ENCODE peak calls at places on chromosomes 12 and 14, in eight cellular contexts. E is fibroblast of lung, Z is IMR-90, J is mucosa of descending colon, W is Panc1, T is astrocyte of the spinal cord, N is lung, D is OCI-LY7. P is an unnamed sample.

GRCh38 chr12:71589478-71589881 is 74.2 kb downstream of the ZFC3H1 start:
- DNase-seq in T (peak; percentile 22), D (no peak), E (no peak), Z (peak; percentile 45), N (no peak), W (no peak), J (no peak), P (peak; percentile 43)

GRCh38 chr14:104602315-104602932 is 2.1 kb downstream of the TMEM179 start:
- DNase-seq in T (no peak), N (no peak), D (no peak), Z (no peak), E (no peak), J (no peak), W (no peak), P (no peak)

GRCh38 chr12:19130224-19131019 is 889 bp downstream of the PLEKHA5 start:
- DNase-seq in W (no peak), J (peak; percentile 48), N (no peak), Z (no peak), E (no peak), T (peak; percentile 45), D (no peak), P (peak; percentile 28)

GRCh38 chr14:95784137-95784536 is 70.2 kb upstream of the TCL1A start:
- DNase-seq in Z (peak; percentile 38), W (no peak), E (peak; percentile 12), J (peak; percentile 13), D (peak; percentile 55), N (no peak), T (peak; percentile 18), P (peak; percentile 40)

GRCh38 chr14:61476105-61476736 is 154.8 kb downstream of the PRKCH start:
- DNase-seq in J (no peak), W (no peak), D (peak; percentile 56), N (no peak), E (no peak), Z (no peak), T (no peak), P (no peak)

GRCh38 chr12:103996595-103996994 is 30.9 kb downstream of the TDG start:
- DNase-seq in Z (no peak), E (no peak), T (no peak), W (no peak), D (no peak), J (no peak), N (no peak), P (no peak)

GRCh38 chr12:53791735-53792326 is 40.1 kb upstream of the CISTR start:
- DNase-seq in D (peak; percentile 38), E (no peak), N (no peak), Z (no peak), J (peak; percentile 26), W (no peak), T (no peak), P (no peak)

GRCh38 chr14:74988993-74989392 is 13.7 kb upstream of the EIF2B2 start:
- DNase-seq in Z (no peak), N (no peak), D (no peak), J (no peak), T (no peak), W (no peak), E (no peak), P (no peak)

GRCh38 chr12:32053881-32054624 is 52.6 kb upstream of the BICD1 start:
- DNase-seq in N (no peak), D (no peak), J (no peak), T (no peak), Z (peak; percentile 40), W (no peak), E (no peak), P (peak; percentile 44)

DNA sequence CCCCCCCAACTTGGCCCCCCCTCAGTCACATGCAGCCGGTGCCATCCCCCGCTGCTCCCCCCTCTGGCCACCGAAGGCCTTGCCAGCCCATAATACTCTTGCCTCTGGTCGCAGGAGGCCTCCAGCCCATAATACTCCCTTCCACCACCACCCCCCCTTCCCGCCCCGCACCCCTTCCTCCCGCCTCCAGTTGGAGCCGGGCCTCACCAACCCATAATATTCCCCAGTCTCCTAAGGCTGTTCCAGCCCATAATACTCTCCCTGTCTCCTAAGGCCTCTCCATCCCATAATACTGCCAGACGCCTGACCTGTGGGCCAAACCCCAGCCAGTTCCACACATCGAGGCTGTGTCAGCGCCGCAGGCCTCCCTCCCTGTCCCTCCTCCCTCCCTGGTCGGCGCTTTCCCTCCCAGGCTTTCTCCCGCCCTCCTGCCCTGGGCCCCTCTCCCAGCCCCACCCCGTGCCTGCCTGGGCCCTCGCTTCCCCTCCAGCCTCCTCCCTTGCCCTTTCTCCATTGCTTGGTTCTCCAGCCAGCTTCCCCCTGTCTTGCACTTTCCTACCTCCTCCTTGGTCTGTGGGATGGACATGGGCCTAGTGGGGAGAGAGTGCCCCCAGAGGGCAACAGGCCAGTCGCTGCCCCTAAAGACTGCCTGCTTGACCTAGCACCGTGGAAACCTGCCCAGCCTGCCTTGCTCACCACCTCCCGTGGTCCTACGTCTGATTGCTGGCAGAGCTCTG is 6.8 kb upstream of the CHD4 start:
- DNase-seq in T (peak; percentile 98), W (no peak), D (peak; percentile 42), N (peak; percentile 86), Z (peak; percentile 99), J (peak; percentile 91), E (peak; percentile 100), P (peak; percentile 99)
- TF ChIP-seq CTCF in T (no peak), W (no peak), D (peak; percentile 48), N (no peak), Z (peak; percentile 8), J (no peak), E (no peak), P (peak; percentile 12)

DNA sequence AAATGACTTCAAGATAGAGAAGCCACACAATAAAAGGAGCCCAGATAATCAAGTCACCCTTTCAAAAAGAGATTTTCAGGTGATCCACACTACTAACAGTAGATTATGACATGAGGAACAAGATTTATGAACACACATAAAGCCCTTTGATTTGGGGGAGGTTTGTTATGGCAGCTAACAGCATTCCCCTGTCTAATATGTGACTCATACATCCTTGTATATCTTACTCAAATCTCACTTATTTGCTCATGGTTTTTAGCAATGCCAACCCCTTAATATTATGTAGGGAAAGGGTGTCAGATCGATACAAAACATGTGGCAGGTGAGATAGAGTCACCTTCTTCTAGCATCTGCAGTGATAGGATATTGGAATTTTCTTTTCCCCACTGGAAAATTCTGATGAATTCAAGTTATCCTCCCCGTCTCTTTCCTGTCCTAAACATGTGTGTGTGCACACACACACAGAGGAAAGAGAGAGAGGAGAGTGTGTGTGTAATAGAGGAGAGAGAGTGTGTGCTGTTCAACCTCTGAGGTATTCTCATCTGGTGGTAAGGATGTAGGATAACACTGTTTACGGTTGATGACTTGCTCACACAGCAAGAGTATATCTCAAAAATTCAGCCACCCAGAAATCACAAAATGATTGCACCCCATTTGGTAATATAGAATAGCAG is 319.9 kb downstream of the KCNC2 start:
- DNase-seq in T (peak; percentile 57), E (peak; percentile 50), Z (peak; percentile 62), J (no peak), D (no peak), W (no peak), N (no peak), P (peak; percentile 60)
- H3K4me3 ChIP-seq in T (no peak overlapping the region), E (no peak overlapping the region), Z (no peak overlapping the region), J (no peak overlapping the region), D (no peak overlapping the region), W (no peak overlapping the region), N (no peak overlapping the region), P (no peak overlapping the region)

DNA sequence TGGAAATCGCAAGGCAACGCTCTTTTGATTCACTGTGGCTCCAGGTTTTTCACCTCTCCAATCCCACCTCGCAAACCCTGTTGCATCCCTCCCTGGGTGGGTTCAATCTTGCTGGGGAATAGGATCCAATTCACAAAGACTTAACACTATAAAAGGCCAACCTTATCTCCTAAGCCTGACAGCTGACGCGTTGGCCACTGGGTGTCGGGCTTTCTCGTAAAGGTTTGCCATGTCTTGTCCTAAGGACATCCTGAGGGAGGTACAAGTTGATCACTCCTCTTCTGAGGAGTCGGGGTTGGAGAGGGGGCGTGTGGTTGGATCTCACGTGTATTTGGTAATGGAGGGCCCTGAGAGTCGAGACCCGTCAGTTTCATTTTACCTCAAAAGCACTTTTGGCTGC is 112.6 kb upstream of the FZD10 start:
- DNase-seq in D (no peak), T (no peak), N (no peak), Z (no peak), J (no peak), W (no peak), E (no peak), P (no peak)
- TF ChIP-seq CTCF in D (no peak), T (no peak), N (no peak), Z (no peak), J (no peak), W (no peak), E (no peak), P (no peak)

GRCh38 chr12:127145543-127145928 is 1121.4 kb upstream of the TMEM132C start:
- DNase-seq in J (no peak), E (no peak), Z (no peak), D (no peak), N (no peak), T (no peak), W (no peak), P (no peak)
- H3K4me3 ChIP-seq in J (peak overlapping the region; percentile 7), E (peak overlapping the region; percentile 49), Z (peak overlapping the region; percentile 63), D (no peak overlapping the region), N (peak overlapping the region; percentile 58), T (peak overlapping the region; percentile 56), W (no peak overlapping the region), P (peak overlapping the region; percentile 67)

DNA sequence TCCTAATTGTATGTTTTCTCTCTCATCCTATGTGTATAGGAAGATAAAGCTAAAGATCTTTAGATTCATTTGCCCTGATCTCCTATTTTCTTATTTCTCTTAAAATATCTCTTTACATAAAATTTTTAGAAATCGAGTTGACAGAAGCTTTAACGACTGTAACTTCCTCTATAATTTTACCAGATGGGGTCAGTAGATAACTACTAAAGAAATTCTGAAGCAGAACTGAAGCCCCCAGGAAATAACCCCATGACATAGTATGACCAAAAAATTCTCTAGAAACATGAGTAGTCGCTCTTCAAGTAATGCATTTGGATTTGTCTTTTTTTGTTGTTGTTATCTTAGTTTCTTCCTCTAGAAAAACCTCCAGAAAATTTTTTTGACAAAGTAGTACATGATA is 288.0 kb downstream of the ERC1 start:
- DNase-seq in T (peak; percentile 14), E (peak; percentile 27), N (no peak), W (no peak), J (no peak), D (no peak), Z (no peak), P (peak; percentile 28)
- TF ChIP-seq CTCF in T (peak; percentile 10), E (peak; percentile 14), N (no peak), W (no peak), J (no peak), D (peak; percentile 65), Z (peak; percentile 25), P (peak; percentile 34)

GRCh38 chr14:94748667-94749347 is 21.1 kb downstream of the GSC start:
- DNase-seq in Z (no peak), D (peak; percentile 46), W (peak; percentile 22), N (no peak), E (no peak), T (no peak), J (peak; percentile 56), P (peak; percentile 51)
- H3K4me3 ChIP-seq in Z (no peak overlapping the region), D (no peak overlapping the region), W (no peak overlapping the region), N (no peak overlapping the region), E (no peak overlapping the region), T (no peak overlapping the region), J (no peak overlapping the region), P (no peak overlapping the region)

GRCh38 chr14:68824517-68825347 is 31.9 kb upstream of the ZFP36L1 start:
- DNase-seq in T (peak; percentile 69), E (peak; percentile 69), D (peak; percentile 65), Z (peak; percentile 62), W (peak; percentile 41), J (peak; percentile 94), N (peak; percentile 88), P (peak; percentile 79)
- TF ChIP-seq CTCF in T (peak; percentile 96), E (peak; percentile 93), D (peak; percentile 99), Z (peak; percentile 83), W (peak; percentile 88), J (peak; percentile 81), N (peak; percentile 74), P (peak; percentile 94)